ENCODE peak calls at places on chromosomes 5 and 9, in nine cellular contexts. K is A549, D is HepG2, E is SK-N-SH, L is suprapubic skin, N is stomach, S is sigmoid colon, C is ovary, T is tibial nerve. Y is an unnamed sample.

GRCh38 chr9:108743901-108744371 is 111.8 kb downstream of the ACTL7B start:
- DNase-seq in K (peak; percentile 16), D (peak; percentile 91), E (no peak), L (no peak), N (no peak), S (no peak), C (no peak), T (no peak), Y (no peak)

GRCh38 chr5:92514901-92515300 is 1066.1 kb downstream of the NR2F1-AS1 start:
- DNase-seq in K (no peak), D (no peak), E (no peak), L (no peak), N (no peak), S (no peak), C (no peak), T (no peak), Y (no peak)

GRCh38 chr5:171272996-171273970 is 35.8 kb upstream of the TLX3 start:
- DNase-seq in K (peak; percentile 55), D (peak; percentile 25), E (peak; percentile 58), L (no peak), N (no peak), S (no peak), C (no peak), T (no peak), Y (no peak)

GRCh38 chr5:94544031-94544650 is 74.3 kb downstream of the KIAA0825 start:
- DNase-seq in K (no peak), D (no peak), E (no peak), L (no peak), N (no peak), S (no peak), C (no peak), T (no peak), Y (no peak)

GRCh38 chr5:371811-372555 is 50.5 kb downstream of the AHRR start:
- DNase-seq in K (no peak), D (no peak), E (peak; percentile 26), L (no peak), N (peak; percentile 23), S (no peak), C (no peak), T (no peak), Y (peak; percentile 83)

GRCh38 chr5:1204693-1205242 is 3.4 kb downstream of the SLC6A19 start:
- DNase-seq in K (peak; percentile 58), D (peak; percentile 71), E (peak; percentile 76), L (no peak), N (no peak), S (no peak), C (no peak), T (no peak), Y (no peak)

GRCh38 chr5:158056426-158056825 is 197.5 kb upstream of the CLINT1 start:
- DNase-seq in K (no peak), D (no peak), E (no peak), L (no peak), N (no peak), S (no peak), C (no peak), T (no peak), Y (no peak)

GRCh38 chr5:167821669-167822068 is 469.8 kb upstream of the WWC1 start:
- DNase-seq in K (no peak), D (no peak), E (no peak), L (no peak), N (no peak), S (no peak), C (no peak), T (no peak), Y (no peak)

GRCh38 chr9:126682928-126683697 is 69.4 kb downstream of the LMX1B start:
- DNase-seq in K (no peak), D (no peak), E (peak; percentile 68), L (no peak), N (no peak), S (no peak), C (peak; percentile 32), T (no peak), Y (no peak)

GRCh38 chr5:95446009-95446408 is 54.8 kb downstream of the FAM81B start:
- DNase-seq in K (no peak), D (no peak), E (no peak), L (no peak), N (no peak), S (no peak), C (no peak), T (no peak), Y (no peak)

GRCh38 chr5:169127431-169127830 is 173.5 kb downstream of the SLIT3 start:
- DNase-seq in K (no peak), D (no peak), E (no peak), L (no peak), N (no peak), S (no peak), C (no peak), T (no peak), Y (no peak)

DNA sequence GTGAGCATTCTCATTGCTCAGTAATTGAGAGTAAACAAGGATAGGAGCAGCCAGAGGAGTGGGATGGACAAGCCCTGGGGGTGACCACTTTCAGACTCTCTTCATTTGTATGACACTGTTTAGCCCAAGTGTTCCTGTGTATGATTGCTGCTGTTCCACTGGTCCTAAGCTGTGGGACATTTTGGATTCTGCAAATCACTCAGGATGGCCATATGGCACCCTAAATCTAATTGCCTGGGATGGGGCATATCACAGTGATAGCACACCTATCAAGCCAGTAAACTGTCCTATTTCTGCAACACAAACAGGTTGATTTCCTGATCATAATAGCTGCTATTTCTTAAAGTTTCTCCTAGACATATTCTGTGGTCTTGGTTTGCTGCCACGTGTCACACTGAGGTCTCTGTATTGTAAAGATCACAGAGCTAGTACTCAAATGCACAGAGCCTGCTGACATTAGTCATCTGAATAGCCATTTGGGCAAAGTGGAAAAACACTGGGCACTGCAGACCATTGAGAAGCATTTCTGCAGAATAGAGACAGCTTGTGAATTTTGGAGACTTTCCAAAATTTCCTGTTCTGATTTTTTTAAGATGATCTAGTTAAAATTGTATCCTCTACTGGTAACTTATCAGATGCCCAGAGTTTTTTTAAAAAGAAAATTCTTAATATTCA is 320.2 kb downstream of the RFX3 start:
- DNase-seq in K (no peak), D (no peak), E (no peak), L (no peak), N (no peak), S (no peak), C (no peak), T (no peak), Y (no peak)
- TF ChIP-seq EP300 in K (no peak), D (no peak), E (no peak), L (no peak), N (no peak), S (no peak), C (no peak), T (no peak), Y (no peak)

DNA sequence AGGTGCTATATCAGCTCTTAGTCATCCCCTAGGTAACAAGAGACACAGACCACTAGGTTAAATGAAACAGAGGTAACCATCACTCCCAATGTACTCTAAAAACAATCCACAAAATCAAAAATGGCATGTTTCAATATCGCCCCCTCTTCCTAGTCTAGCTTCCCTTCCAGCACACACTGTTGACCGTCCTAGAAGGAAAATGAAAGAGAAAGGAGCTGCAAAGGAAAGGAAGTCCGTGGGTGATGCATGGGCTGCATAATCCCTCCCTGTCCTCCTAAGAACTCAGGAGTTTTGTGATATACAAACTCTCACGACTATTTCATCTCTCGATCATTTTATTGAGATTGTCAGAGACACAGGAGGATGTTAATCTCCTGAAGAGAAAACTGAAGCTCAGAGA is 101.6 kb downstream of the RFK start:
- DNase-seq in K (no peak), D (no peak), E (no peak), L (no peak), N (no peak), S (no peak), C (no peak), T (no peak), Y (no peak)
- H3K4me1 ChIP-seq in K (no peaks in the 10 kb centered on the region), D (peaks cover 7% of the 10 kb centered on the region), E (peaks cover 2% of the 10 kb centered on the region), L (peaks cover 8% of the 10 kb centered on the region), N (no peaks in the 10 kb centered on the region), S (peaks cover 8% of the 10 kb centered on the region), C (no peaks in the 10 kb centered on the region), T (peaks cover 8% of the 10 kb centered on the region), Y (peaks cover 8% of the 10 kb centered on the region)

DNA sequence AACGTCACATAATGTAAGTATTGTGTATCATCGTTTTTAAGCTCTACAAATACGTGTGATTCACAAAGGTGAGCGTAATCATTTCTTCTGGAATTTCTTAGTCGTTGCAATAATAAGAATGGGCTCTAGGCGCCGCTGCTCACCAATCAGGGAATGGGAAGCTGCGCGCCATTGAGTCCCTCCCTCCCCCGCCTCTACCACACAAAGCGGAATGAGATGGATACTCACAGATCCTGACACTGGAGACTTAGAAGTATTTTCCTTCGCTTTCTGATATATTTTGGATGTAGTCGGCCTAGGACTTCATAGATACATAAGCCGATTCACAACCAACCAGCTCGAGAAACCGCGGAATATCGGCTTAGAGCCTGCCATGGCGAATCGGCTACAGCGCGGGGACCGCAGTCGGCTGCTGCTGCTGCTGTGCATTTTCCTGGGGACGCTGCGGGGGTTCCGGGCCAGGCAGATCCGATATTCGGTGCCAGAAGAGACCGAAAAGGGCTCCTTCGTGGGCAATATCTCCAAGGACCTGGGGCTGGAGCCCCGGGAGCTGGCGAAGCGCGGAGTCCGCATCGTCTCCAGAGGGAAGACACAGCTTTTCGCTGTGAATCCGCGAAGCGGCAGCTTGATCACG is at the start of gene PCDHGA11:
- DNase-seq in K (peak; percentile 14), D (no peak), E (no peak), L (no peak), N (no peak), S (no peak), C (no peak), T (no peak), Y (peak; percentile 90)
- H3K4me3 ChIP-seq in K (no peak within 1 kb of the TSS), D (no peak within 1 kb of the TSS), E (no peak within 1 kb of the TSS), L (peak within 1 kb of the TSS; percentile 36), N (peak within 1 kb of the TSS; percentile 21), S (peak within 1 kb of the TSS; percentile 26), C (no peak within 1 kb of the TSS), T (peak within 1 kb of the TSS; percentile 32), Y (peak within 1 kb of the TSS; percentile 24)

GRCh38 chr9:19171271-19171670 is 44.0 kb upstream of the PLIN2 start:
- DNase-seq in K (no peak), D (no peak), E (no peak), L (no peak), N (no peak), S (no peak), C (no peak), T (no peak), Y (no peak)

GRCh38 chr9:19173598-19174125 is 46.4 kb upstream of the PLIN2 start:
- DNase-seq in K (no peak), D (peak; percentile 70), E (no peak), L (no peak), N (no peak), S (no peak), C (no peak), T (no peak), Y (no peak)

DNA sequence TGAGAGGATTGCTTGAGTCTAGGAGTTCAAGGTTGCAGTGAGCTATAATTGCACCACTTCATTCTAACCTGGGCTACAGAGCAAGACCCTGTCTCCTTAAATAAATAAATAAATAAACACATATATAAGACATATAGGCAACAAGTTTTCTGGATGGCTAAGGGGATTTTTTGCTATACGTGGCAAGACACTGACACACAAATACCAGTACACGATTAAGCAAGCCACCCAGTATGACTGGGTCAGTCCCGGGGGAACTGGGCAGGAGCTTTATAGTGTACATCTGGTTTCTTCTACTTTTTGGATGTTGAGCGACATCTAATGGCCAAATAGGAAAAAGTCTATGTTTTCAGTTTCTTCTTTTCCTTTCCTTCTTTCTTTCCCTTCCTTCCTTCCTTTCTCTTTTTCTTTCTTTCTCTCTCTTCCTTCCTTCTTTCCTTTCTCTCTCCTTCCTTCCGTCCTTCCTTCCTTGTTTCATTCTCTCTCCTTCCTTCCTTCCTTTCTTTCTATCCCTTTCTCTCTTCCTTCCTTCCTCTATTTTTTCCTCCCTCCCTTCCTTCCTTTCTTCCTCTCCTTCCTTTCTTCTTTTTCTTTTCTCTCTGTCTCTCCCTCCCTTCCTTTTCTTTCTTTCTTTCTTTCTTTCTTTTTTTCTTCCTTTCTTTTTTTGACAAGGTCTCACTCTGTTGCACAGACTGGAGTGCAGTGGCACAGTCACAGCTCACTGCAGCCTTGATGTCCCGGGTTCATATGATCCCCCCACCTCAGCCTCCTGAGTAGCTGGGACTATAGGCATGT is 47.0 kb upstream of the PLIN2 start:
- DNase-seq in K (peak; percentile 63), D (peak; percentile 79), E (peak; percentile 71), L (peak; percentile 88), N (peak; percentile 55), S (peak; percentile 89), C (peak; percentile 78), T (peak; percentile 47), Y (no peak)
- TF ChIP-seq EP300 in K (no peak), D (no peak), E (no peak), L (no peak), N (no peak), S (no peak), C (no peak), T (peak; percentile 63), Y (no peak)